ENCODE peak calls at places on chromosomes 6 and 20, in nine cellular contexts. P is CD4-positive, alpha-beta T cell; A is thoracic aorta; W is HFFc6; E is endothelial cell; B is PC-3; G is H9; C is GM12878; H is colonic mucosa. N is an unnamed sample.
A peak's percentile ranks its signal among the peaks of the same experiment; 100 is the strongest.

GRCh38 chr6:94041930-94042724 is 622.8 kb upstream of the EPHA7 start:
- DNase-seq in C (no peak), W (no peak), A (no peak), G (no peak), P (no peak), E (no peak), H (no peak), B (no peak), N (no peak)

GRCh38 chr20:35887393-35888064 is 66.8 kb downstream of the SCAND1 start:
- DNase-seq in A (no peak), P (no peak), H (no peak), W (no peak), G (no peak), C (no peak), B (no peak), E (no peak), N (no peak)

GRCh38 chr6:30171677-30172471 is 8.5 kb downstream of the TRIM15 start:
- DNase-seq in E (peak; percentile 41), G (peak; percentile 86), A (no peak), B (no peak), P (no peak), H (no peak), W (no peak), C (no peak), N (no peak)

GRCh38 chr6:142045380-142046270 is 87.1 kb upstream of the GJE1 start:
- DNase-seq in G (no peak), H (no peak), A (no peak), B (peak; percentile 50), W (peak; percentile 73), C (no peak), P (no peak), E (no peak), N (no peak)

GRCh38 chr6:1885576-1886003 is 275.9 kb downstream of the FOXC1 start:
- DNase-seq in W (no peak), E (no peak), P (no peak), A (no peak), H (no peak), B (no peak), C (no peak), G (no peak), N (no peak)

GRCh38 chr20:60137657-60138245 is 179.5 kb downstream of the CDH26 start:
- DNase-seq in C (no peak), G (no peak), H (peak; percentile 38), P (peak; percentile 3), A (no peak), W (no peak), E (peak; percentile 51), B (peak; percentile 41), N (no peak)

GRCh38 chr20:53698321-53698978 is 104.8 kb upstream of the ZNF217 start:
- DNase-seq in B (no peak), G (no peak), E (no peak), C (no peak), A (no peak), W (no peak), H (no peak), P (no peak), N (no peak)

GRCh38 chr6:87045521-87046075 is 49.3 kb downstream of the CGA start:
- DNase-seq in B (no peak), H (no peak), C (no peak), W (no peak), A (no peak), E (no peak), G (no peak), P (no peak), N (no peak)

GRCh38 chr6:31877651-31878161 is 1.1 kb downstream of the SLC44A4 start:
- DNase-seq in B (peak; percentile 35), E (no peak), W (no peak), G (peak; percentile 30), H (peak; percentile 94), C (no peak), P (no peak), A (no peak), N (no peak)

GRCh38 chr20:50400705-50401045 is 109.5 kb upstream of the PTPN1 start:
- DNase-seq in C (no peak), E (no peak), H (no peak), B (no peak), W (no peak), A (no peak), P (no peak), G (no peak), N (no peak)

GRCh38 chr20:19943021-19943659 is 74.0 kb upstream of the NAA20 start:
- DNase-seq in P (no peak), W (no peak), C (no peak), B (no peak), A (no peak), H (no peak), E (no peak), G (no peak), N (no peak)

GRCh38 chr6:170174124-170174770 is 116.6 kb downstream of the DLL1 start:
- DNase-seq in H (peak; percentile 23), C (no peak), E (no peak), P (no peak), W (no peak), B (no peak), G (peak; percentile 22), A (no peak), N (no peak)

GRCh38 chr6:71138416-71138815 is 150.2 kb upstream of the OGFRL1 start:
- DNase-seq in W (no peak), E (no peak), G (no peak), B (no peak), P (no peak), C (no peak), A (no peak), H (no peak), N (no peak)

GRCh38 chr6:71139249-71139648 is 149.4 kb upstream of the OGFRL1 start:
- DNase-seq in C (no peak), W (no peak), A (no peak), E (no peak), B (peak; percentile 2), G (no peak), H (no peak), P (no peak), N (no peak)

GRCh38 chr6:71134929-71135642 is 153.5 kb upstream of the OGFRL1 start:
- DNase-seq in E (no peak), B (no peak), H (no peak), P (no peak), W (no peak), A (no peak), C (no peak), G (peak; percentile 51), N (no peak)
- TF ChIP-seq CTCF in E (no peak), B (no peak), H (no peak), P (no peak), W (no peak), A (no peak), C (no peak), G (peak; percentile 38), N (no peak)

DNA sequence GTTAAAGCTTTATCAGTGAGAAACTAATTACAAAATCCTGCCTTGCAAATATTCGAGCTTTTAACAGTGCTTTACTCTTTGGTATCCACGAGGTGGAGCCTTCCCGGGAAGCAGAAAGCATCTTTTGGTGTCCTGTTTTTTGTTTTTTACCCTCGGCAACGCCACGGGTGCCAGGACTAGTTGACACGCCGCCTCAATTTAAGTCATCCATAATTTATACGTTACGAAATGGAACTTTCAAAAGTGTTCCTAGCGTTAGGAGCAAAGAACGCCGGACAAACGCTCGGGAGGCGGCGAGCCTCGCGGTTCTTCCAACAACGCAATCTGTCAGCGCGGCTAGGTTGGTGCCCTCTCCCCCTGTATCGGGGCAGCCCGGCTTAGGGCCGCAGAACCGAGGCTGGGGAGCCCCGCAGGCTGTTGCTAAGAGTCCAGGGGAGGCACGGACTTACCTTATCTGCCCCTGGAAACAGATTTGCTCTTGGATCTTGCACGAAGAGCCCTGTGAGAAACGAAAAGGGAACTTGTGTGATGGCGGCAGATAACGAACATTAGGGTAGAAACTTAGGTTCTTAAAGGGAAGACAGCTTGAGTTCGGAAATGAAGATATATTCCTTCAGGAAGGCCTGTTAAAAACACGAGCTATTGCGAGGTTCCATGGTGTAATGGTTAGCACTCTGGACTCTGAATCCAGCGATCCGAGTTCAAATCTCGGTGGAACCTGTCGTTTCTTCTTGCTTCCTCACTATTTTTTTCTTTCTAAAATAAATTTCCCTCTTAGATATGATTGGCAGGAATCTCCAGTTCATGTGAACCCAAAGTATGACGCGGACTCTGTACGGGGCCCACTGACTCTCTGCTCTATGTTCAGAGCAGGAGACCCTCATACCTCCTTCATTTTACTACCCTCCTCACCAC is 46.2 kb upstream of the ZNF184 start:
- DNase-seq in H (peak; percentile 72), B (peak; percentile 96), A (no peak), C (peak; percentile 83), E (peak; percentile 64), P (peak; percentile 52), G (peak; percentile 71), W (peak; percentile 85), N (no peak)
- TF ChIP-seq CTCF in H (peak; percentile 46), B (peak; percentile 88), A (peak; percentile 63), C (peak; percentile 69), E (peak; percentile 73), P (peak; percentile 78), G (peak; percentile 86), W (peak; percentile 85), N (peak; percentile 70)

GRCh38 chr20:38337561-38338140 is 8.6 kb upstream of the LBP start:
- DNase-seq in P (no peak), W (peak; percentile 14), B (peak; percentile 52), A (no peak), G (peak; percentile 93), E (peak; percentile 67), H (peak; percentile 38), C (no peak), N (no peak)
- TF ChIP-seq CTCF in P (no peak), W (peak; percentile 75), B (peak; percentile 72), A (peak; percentile 19), G (peak; percentile 100), E (peak; percentile 96), H (peak; percentile 20), C (peak; percentile 17), N (peak; percentile 42)

DNA sequence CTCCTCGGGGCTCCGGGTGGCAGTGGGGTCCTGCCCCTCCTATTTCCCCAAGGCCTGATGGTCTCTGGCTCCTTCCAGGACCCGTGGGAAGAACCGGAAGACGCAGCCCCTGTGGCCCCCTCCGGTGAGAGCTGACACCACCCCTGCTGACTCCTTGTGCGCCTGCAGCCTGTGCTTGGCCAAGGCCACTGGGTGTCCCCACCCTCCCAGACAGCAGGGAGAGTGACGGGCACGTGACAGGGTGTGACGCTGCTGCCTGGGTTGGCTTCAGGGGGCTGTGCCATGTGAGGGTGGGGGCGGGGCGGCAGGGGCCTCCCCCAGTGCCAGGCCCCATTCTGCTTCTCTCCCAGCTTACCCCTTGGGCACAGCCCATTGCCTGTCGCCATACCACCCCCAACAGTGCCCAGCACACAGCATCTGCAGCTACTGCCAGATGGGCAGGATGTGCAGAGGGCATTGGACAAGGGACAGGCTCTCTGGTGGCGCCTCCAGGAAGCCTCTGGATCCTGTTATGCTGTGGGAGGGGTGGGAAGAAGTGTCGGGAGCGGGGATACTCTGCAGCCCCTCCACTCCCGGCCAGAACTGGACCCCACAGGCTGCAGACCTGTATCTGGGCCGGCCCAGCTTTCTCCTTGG is 2.9 kb downstream of the BIRC7 start:
- DNase-seq in P (no peak), G (no peak), E (no peak), H (no peak), B (no peak), W (no peak), A (no peak), C (no peak), N (no peak)
- TF ChIP-seq CTCF in P (no peak), G (no peak), E (no peak), H (no peak), B (no peak), W (no peak), A (no peak), C (peak; percentile 25), N (no peak)

DNA sequence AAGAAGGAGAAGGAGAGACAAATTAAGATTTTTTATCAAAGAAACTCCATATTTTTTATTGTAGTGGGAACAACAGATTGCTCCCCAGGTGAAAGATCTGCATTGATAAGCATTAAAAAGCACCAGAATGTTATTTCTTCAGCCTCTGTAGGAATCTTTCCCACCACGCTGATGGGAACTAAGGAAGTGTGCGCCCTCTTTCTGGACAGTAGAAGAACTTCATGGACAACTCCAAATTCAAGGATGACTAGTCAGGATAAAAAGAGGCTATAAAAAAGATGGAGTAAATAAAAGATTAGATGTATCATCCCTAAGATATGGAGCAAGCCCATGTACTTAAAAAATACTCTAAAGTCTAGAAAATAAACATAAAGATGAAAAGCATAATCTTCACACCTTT is 45.8 kb upstream of the PAK5 start:
- DNase-seq in W (no peak), C (no peak), G (no peak), A (no peak), H (no peak), P (no peak), E (no peak), B (peak; percentile 59), N (no peak)
- TF ChIP-seq CTCF in W (no peak), C (no peak), G (peak; percentile 44), A (no peak), H (no peak), P (no peak), E (no peak), B (peak; percentile 56), N (peak; percentile 24)